ENCODE peak calls at places on chromosome 20, in eight cellular contexts. B, U, W, N, R, V, Y and C are unnamed samples.

GRCh38 chr20:21526776-21527175 is 12.9 kb upstream of the NKX2-2 start:
- DNase-seq in R (no peak), B (no peak), N (no peak), Y (no peak), U (no peak), V (no peak), W (no peak), C (no peak)

GRCh38 chr20:25277941-25278521 is 30.1 kb downstream of the PYGB start:
- DNase-seq in B (peak), W (no peak), U (no peak), R (no peak), Y (peak), N (no peak), V (peak), C (no peak)

GRCh38 chr20:62418709-62419487 is 8.4 kb downstream of the RBBP8NL start:
- DNase-seq in Y (no peak), R (no peak), U (no peak), V (no peak), B (no peak), W (no peak), N (no peak), C (peak)

GRCh38 chr20:49409302-49409969 is 73.0 kb downstream of the KCNB1 start:
- DNase-seq in R (no peak), N (no peak), V (no peak), U (no peak), Y (no peak), B (no peak), W (no peak), C (no peak)

GRCh38 chr20:30376767-30377658 is 880.5 kb upstream of the DEFB115 start:
- DNase-seq in U (peak), W (peak), N (peak), V (peak), R (peak), B (peak), Y (peak), C (peak)

GRCh38 chr20:37749185-37749584 is 55.4 kb downstream of the CTNNBL1 start:
- DNase-seq in W (no peak), Y (no peak), V (no peak), U (no peak), B (no peak), R (no peak), N (no peak), C (no peak)

GRCh38 chr20:43188861-43189613 is 669 bp downstream of the PTPRT start:
- DNase-seq in V (no peak), B (no peak), U (peak), N (no peak), Y (no peak), W (no peak), R (no peak), C (no peak)

GRCh38 chr20:62829231-62830230 is 12.7 kb downstream of the COL9A3 start:
- DNase-seq in N (no peak), R (no peak), U (no peak), V (no peak), Y (peak), W (no peak), B (no peak), C (no peak)

GRCh38 chr20:53495357-53495756 is 98.3 kb downstream of the ZNF217 start:
- DNase-seq in Y (no peak), R (no peak), U (no peak), B (no peak), V (no peak), N (no peak), W (no peak), C (no peak)